ENCODE peak calls at places on chromosomes 12 and 14, in five cellular contexts. S is H9, H is mesendoderm, Y is IMR-90, T is neuronal stem cell. X is an unnamed sample.

GRCh38 chr14:96398432-96398831 is 6.5 kb downstream of the AK7 start:
- DNase-seq in Y (no peak), H (no peak), S (no peak), T (no peak), X (no peak)

GRCh38 chr14:103520657-103521437 is 1.8 kb downstream of the CKB start:
- DNase-seq in H (peak; percentile 92), Y (peak; percentile 40), S (peak; percentile 81), T (peak; percentile 80), X (peak; percentile 55)

GRCh38 chr12:124523071-124523470 is 44.3 kb downstream of the NCOR2 start:
- DNase-seq in Y (no peak), S (no peak), H (no peak), T (no peak), X (no peak)

GRCh38 chr14:36315159-36315853 is 5.1 kb downstream of the MBIP start:
- DNase-seq in Y (no peak), T (no peak), H (no peak), S (no peak), X (no peak)

GRCh38 chr12:98686603-98687002 is 41.5 kb downstream of the APAF1 start:
- DNase-seq in T (no peak), Y (peak; percentile 10), H (no peak), S (no peak), X (no peak)

GRCh38 chr14:72024043-72024407 is 91.8 kb downstream of the RGS6 start:
- DNase-seq in H (peak; percentile 74), T (peak; percentile 43), S (peak; percentile 64), Y (peak; percentile 21), X (peak; percentile 78)

GRCh38 chr12:115640929-115641328 is 636.6 kb downstream of the MED13L start:
- DNase-seq in S (no peak), T (no peak), Y (peak; percentile 17), H (no peak), X (no peak)

GRCh38 chr12:120259418-120260202 is 5.9 kb downstream of the PXN start:
- DNase-seq in S (peak; percentile 26), Y (peak; percentile 38), T (no peak), H (no peak), X (peak; percentile 51)

GRCh38 chr12:130879212-130879686 is 7.4 kb downstream of the RAN start:
- DNase-seq in T (no peak), Y (no peak), S (no peak), H (no peak), X (no peak)

GRCh38 chr14:106551265-106551664 is 1024.9 kb downstream of the TMEM121 start:
- DNase-seq in S (no peak), T (no peak), Y (no peak), H (no peak), X (no peak)

GRCh38 chr12:98352218-98352811 is 163.1 kb upstream of the TMPO start:
- DNase-seq in H (peak; percentile 92), T (no peak), Y (peak; percentile 91), S (no peak), X (peak; percentile 14)

GRCh38 chr12:119624971-119625370 is 31.4 kb downstream of the TMEM233 start:
- DNase-seq in Y (no peak), S (no peak), H (no peak), T (no peak), X (no peak)

DNA sequence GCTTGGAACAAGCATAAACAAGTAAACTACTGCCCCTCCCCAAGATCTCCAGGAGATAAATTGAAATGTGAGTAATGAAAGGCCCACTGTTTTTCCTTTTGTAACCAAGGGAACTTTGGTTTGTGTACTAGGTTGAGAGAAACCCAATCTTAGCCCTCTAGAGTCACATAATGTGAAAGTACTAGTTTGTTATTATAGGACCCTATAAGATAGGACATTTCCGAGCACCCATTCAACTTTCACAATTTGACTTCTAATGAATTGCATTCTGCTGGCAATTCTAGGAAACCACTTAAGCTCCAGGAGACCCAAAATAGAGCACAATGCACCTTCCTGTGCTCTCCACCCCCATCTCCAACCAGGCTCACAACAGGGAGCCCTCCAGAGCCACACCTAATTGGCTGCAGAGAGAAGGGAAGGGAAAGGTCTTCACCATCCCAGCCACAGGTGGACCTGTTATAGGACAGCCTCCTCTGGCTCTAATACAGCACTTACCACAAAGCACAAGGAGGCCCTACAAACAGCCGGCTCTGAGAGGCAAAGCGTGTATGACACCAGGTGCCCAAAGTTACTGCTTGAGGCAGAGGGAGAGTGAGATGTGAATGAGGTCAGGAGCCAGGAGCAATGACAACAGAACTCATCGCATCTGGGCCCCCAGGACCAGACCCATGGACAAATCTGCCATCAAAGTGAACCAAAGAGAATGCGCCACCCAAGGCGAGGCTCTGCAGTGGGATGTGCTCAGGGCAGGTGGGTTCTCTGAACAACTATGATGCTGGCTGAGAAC is 163.3 kb upstream of the NTF3 start:
- DNase-seq in Y (no peak), H (no peak), T (no peak), S (no peak), X (no peak)
- H3K4me2 ChIP-seq in Y (no peak overlapping the region), H (no peak overlapping the region), T (no peak overlapping the region), S (no peak overlapping the region), X (no peak overlapping the region)

DNA sequence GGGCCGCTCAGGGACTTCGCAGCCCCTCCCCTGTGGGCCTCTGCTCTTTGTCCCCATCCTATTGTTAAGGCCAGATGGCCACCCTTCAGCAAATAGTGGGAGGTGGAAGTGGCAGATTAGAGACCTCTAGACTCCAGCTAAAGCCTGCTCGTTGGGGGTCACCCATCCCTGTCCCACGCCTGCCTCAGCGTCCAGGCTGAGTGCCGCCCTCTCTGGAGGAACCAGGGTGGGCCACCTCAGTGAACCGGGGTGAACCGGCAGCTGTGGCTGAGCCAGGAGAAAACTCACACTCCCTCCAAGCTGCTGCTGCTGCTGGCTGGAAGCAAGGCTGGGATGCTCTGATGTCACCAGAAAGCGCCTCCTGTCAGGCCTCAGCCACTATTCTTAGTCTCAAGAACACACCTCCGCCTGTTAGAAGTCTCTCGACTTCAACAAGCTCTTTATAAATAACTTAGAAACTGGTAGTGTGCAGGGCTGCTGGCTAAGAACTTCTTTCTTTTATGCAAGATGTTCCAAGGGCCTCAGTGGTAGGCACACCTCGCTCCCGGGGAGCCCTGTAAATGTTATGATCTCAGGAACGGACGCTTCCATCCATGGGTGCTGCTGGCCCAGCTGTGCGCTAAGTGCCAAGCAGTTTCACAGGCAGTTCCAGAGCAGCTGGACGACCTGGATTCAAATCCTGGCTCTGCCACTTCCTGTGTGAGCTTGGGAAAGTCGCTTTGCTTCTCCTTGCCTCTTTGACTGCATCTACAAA is 19.8 kb upstream of the TESC start:
- DNase-seq in Y (no peak), S (peak; percentile 66), H (peak; percentile 72), T (peak; percentile 66), X (no peak)
- H3K9ac ChIP-seq in Y (no peak overlapping the region), S (no peak overlapping the region), H (peak overlapping the region; percentile 4), T (no peak overlapping the region), X (no peak overlapping the region)

GRCh38 chr12:69836015-69836414 is 11.0 kb downstream of the MYRFL start:
- DNase-seq in T (no peak), H (no peak), S (no peak), Y (no peak), X (peak; percentile 27)
- H2AK5ac ChIP-seq in T (no peak overlapping the region), H (no peak overlapping the region), S (no peak overlapping the region), Y (no peak overlapping the region), X (no peak overlapping the region)

GRCh38 chr14:62189698-62190097 is 427.5 kb downstream of the SNAPC1 start:
- DNase-seq in S (no peak), T (no peak), Y (peak; percentile 78), H (no peak), X (no peak)
- H3K4me2 ChIP-seq in S (no peak overlapping the region), T (no peak overlapping the region), Y (no peak overlapping the region), H (no peak overlapping the region), X (no peak overlapping the region)

GRCh38 chr12:122866950-122867607 is 28.8 kb downstream of the VPS37B start:
- DNase-seq in H (no peak), T (no peak), S (no peak), Y (no peak), X (no peak)
- H3K9ac ChIP-seq in H (no peak overlapping the region), T (no peak overlapping the region), S (no peak overlapping the region), Y (no peak overlapping the region), X (no peak overlapping the region)

GRCh38 chr14:61925732-61926445 is 163.7 kb downstream of the SNAPC1 start:
- DNase-seq in H (no peak), S (no peak), Y (peak; percentile 43), T (no peak), X (no peak)

GRCh38 chr14:61927015-61927414 is 164.8 kb downstream of the SNAPC1 start:
- DNase-seq in T (no peak), H (peak; percentile 80), S (no peak), Y (peak; percentile 69), X (peak; percentile 70)

GRCh38 chr14:61923348-61923747 is 161.1 kb downstream of the SNAPC1 start:
- DNase-seq in Y (peak; percentile 63), S (no peak), H (peak; percentile 50), T (no peak), X (no peak)

GRCh38 chr14:61927521-61927920 is 165.3 kb downstream of the SNAPC1 start:
- DNase-seq in T (no peak), H (peak; percentile 81), Y (peak; percentile 81), S (no peak), X (peak; percentile 52)

DNA sequence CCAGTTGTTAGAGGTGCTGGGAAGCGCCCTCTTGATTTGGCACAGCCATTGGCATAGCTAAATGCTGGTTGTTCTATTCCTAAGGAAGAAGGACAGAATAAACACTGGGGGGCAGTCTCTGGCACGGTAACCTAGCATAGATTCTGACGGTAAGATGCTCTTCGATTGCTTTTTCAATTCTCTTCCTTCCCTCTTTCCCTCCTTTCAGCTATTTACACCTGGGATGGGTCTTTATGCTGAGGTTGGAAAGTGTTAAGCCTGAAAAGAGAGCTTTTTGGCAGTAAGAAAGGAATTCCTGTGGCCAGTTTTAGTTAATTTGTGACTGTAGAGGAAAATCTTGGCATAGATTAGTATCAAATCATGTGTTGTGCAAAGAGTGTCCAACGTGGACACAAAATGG is 162.8 kb downstream of the SNAPC1 start:
- DNase-seq in T (no peak), H (peak; percentile 76), Y (peak; percentile 29), S (peak; percentile 49), X (peak; percentile 39)
- H2AK5ac ChIP-seq in T (no peak overlapping the region), H (no peak overlapping the region), Y (peak overlapping the region; percentile 38), S (no peak overlapping the region), X (no peak overlapping the region)

GRCh38 chr14:74459981-74460380 is 33.1 kb downstream of the NPC2 start:
- DNase-seq in S (no peak), T (no peak), H (no peak), Y (no peak), X (no peak)

GRCh38 chr14:74462993-74463392 is 30.1 kb downstream of the NPC2 start:
- DNase-seq in S (no peak), T (no peak), H (no peak), Y (no peak), X (no peak)

GRCh38 chr14:74459289-74459946 is 33.4 kb upstream of the SYNDIG1L start:
- DNase-seq in Y (peak; percentile 69), T (peak; percentile 24), S (peak; percentile 76), H (peak; percentile 69), X (peak; percentile 50)

GRCh38 chr14:74456684-74457083 is 30.7 kb upstream of the SYNDIG1L start:
- DNase-seq in Y (no peak), T (no peak), S (no peak), H (no peak), X (no peak)

GRCh38 chr14:74457511-74457910 is 31.5 kb upstream of the SYNDIG1L start:
- DNase-seq in T (no peak), S (no peak), Y (no peak), H (no peak), X (no peak)
- H3K4me2 ChIP-seq in T (no peak overlapping the region), S (no peak overlapping the region), Y (no peak overlapping the region), H (no peak overlapping the region), X (no peak overlapping the region)

DNA sequence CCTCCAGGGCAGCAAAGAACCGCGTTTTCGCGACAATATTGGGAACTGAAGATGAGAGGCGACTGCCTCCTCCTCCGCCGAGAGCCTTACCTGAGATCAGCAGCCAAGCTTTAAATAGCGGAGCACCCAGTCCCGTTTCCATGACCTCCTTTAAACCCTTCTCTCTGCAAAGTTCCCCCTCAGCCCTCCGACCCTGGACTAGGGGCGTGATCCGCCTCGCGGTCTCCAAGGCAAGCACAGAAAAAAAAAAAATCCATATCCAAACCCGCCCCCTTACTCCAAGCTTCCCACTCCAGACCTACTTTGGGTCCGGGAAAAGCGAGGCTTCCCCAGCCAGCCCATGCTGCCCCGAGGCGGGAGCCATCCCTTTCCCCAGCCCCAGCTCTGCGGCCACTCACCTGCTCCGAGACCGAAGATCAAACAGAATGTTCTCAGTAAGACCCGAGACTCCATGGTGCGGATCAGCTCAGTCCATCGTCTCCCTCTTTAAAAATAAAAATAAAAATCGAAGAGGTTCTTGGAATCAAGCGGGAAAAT is 630 bp downstream of the NELL2 start:
- DNase-seq in H (peak; percentile 60), S (peak; percentile 64), T (peak; percentile 35), Y (no peak), X (no peak)
- H3K9ac ChIP-seq in H (peak overlapping the region; percentile 69), S (peak overlapping the region; percentile 61), T (peak overlapping the region; percentile 80), Y (no peak overlapping the region), X (no peak overlapping the region)

X was measured in trophoblast cell.